ENCODE peak calls at places on chromosomes 13 and 19, in six cellular contexts. One of them, this sample, is unnamed.

GRCh38 chr19:7618366-7618765 is 11.0 kb downstream of the XAB2 start:
- DNase-seq in H1: no peak
- DNase-seq in H9: no peak
- DNase-seq in neuronal stem cell: no peak
- DNase-seq in trophoblast cell: no peak
- DNase-seq in IMR-90: no peak
- DNase-seq in this sample: no peak

GRCh38 chr19:55156202-55157063 is 1.1 kb downstream of the TNNI3 start:
- DNase-seq in H1: peak
- DNase-seq in H9: peak
- DNase-seq in neuronal stem cell: peak
- DNase-seq in trophoblast cell: no peak
- DNase-seq in IMR-90: peak
- DNase-seq in this sample: peak

GRCh38 chr13:74132152-74132767 is 1.9 kb downstream of the KLF12 start:
- DNase-seq in H1: no peak
- DNase-seq in H9: no peak
- DNase-seq in neuronal stem cell: no peak
- DNase-seq in trophoblast cell: no peak
- DNase-seq in IMR-90: peak
- DNase-seq in this sample: peak

GRCh38 chr19:43306097-43306496 is 36.8 kb upstream of the PSG9 start:
- DNase-seq in H1: no peak
- DNase-seq in H9: no peak
- DNase-seq in neuronal stem cell: no peak
- DNase-seq in trophoblast cell: peak
- DNase-seq in IMR-90: no peak
- DNase-seq in this sample: no peak

GRCh38 chr19:10517361-10517759 is at the start of gene S1PR5:
- DNase-seq in H1: no peak
- DNase-seq in H9: peak
- DNase-seq in neuronal stem cell: no peak
- DNase-seq in trophoblast cell: peak
- DNase-seq in IMR-90: no peak
- DNase-seq in this sample: peak

GRCh38 chr13:98954313-98954712 is 23.6 kb downstream of the DOCK9 start:
- DNase-seq in H1: peak
- DNase-seq in H9: peak
- DNase-seq in neuronal stem cell: no peak
- DNase-seq in trophoblast cell: no peak
- DNase-seq in IMR-90: no peak
- DNase-seq in this sample: no peak

GRCh38 chr19:46232938-46233621 is 3.5 kb downstream of the IGFL1 start:
- DNase-seq in H1: no peak
- DNase-seq in H9: no peak
- DNase-seq in neuronal stem cell: no peak
- DNase-seq in trophoblast cell: no peak
- DNase-seq in IMR-90: no peak
- DNase-seq in this sample: no peak

GRCh38 chr13:20702945-20703784 is at the start of gene IL17D:
- DNase-seq in H1: peak
- DNase-seq in H9: no peak
- DNase-seq in neuronal stem cell: no peak
- DNase-seq in trophoblast cell: peak
- DNase-seq in IMR-90: no peak
- DNase-seq in this sample: peak

GRCh38 chr13:98847780-98848179 is 95.3 kb upstream of the SLC15A1 start:
- DNase-seq in H1: no peak
- DNase-seq in H9: peak
- DNase-seq in neuronal stem cell: no peak
- DNase-seq in trophoblast cell: peak
- DNase-seq in IMR-90: no peak
- DNase-seq in this sample: no peak

GRCh38 chr19:48310227-48310626 is 15.1 kb upstream of the EMP3 start:
- DNase-seq in H1: no peak
- DNase-seq in H9: no peak
- DNase-seq in neuronal stem cell: no peak
- DNase-seq in trophoblast cell: no peak
- DNase-seq in IMR-90: no peak
- DNase-seq in this sample: peak

GRCh38 chr13:44111701-44112100 is 232.0 kb downstream of the LACC1 start:
- DNase-seq in H1: no peak
- DNase-seq in H9: no peak
- DNase-seq in neuronal stem cell: no peak
- DNase-seq in trophoblast cell: no peak
- DNase-seq in IMR-90: no peak
- DNase-seq in this sample: no peak

GRCh38 chr19:33437351-33438015 is 64.0 kb downstream of the CEBPG start:
- DNase-seq in H1: no peak
- DNase-seq in H9: no peak
- DNase-seq in neuronal stem cell: no peak
- DNase-seq in trophoblast cell: no peak
- DNase-seq in IMR-90: no peak
- DNase-seq in this sample: no peak

GRCh38 chr19:16888629-16889371 is at the start of gene F2RL3:
- DNase-seq in H1: no peak
- DNase-seq in H9: no peak
- DNase-seq in neuronal stem cell: no peak
- DNase-seq in trophoblast cell: peak
- DNase-seq in IMR-90: peak
- DNase-seq in this sample: peak

GRCh38 chr13:71729441-71729840 is 137.6 kb downstream of the DACH1 start:
- DNase-seq in H1: no peak
- DNase-seq in H9: no peak
- DNase-seq in neuronal stem cell: no peak
- DNase-seq in trophoblast cell: no peak
- DNase-seq in IMR-90: no peak
- DNase-seq in this sample: no peak

GRCh38 chr19:11205939-11206570 is 8.7 kb upstream of the KANK2 start:
- DNase-seq in H1: no peak
- DNase-seq in H9: no peak
- DNase-seq in neuronal stem cell: no peak
- DNase-seq in trophoblast cell: no peak
- DNase-seq in IMR-90: no peak
- DNase-seq in this sample: no peak

GRCh38 chr19:11767633-11768133 is 883 bp downstream of the ZNF441 start:
- DNase-seq in H1: peak
- DNase-seq in H9: no peak
- DNase-seq in neuronal stem cell: no peak
- DNase-seq in trophoblast cell: peak
- DNase-seq in IMR-90: peak
- DNase-seq in this sample: peak

GRCh38 chr19:9054768-9055167 is 32.1 kb upstream of the OR1M1 start:
- DNase-seq in H1: peak
- DNase-seq in H9: peak
- DNase-seq in neuronal stem cell: peak
- DNase-seq in trophoblast cell: peak
- DNase-seq in IMR-90: no peak
- DNase-seq in this sample: no peak

GRCh38 chr19:35908010-35908441 is at the start of gene TYROBP:
- DNase-seq in H1: no peak
- DNase-seq in H9: no peak
- DNase-seq in neuronal stem cell: no peak
- DNase-seq in trophoblast cell: no peak
- DNase-seq in IMR-90: no peak
- DNase-seq in this sample: no peak

GRCh38 chr19:40646564-40647254 is 43.7 kb downstream of the NUMBL start:
- DNase-seq in H1: no peak
- DNase-seq in H9: no peak
- DNase-seq in neuronal stem cell: no peak
- DNase-seq in trophoblast cell: peak
- DNase-seq in IMR-90: peak
- DNase-seq in this sample: peak

GRCh38 chr13:72643339-72643989 is 84.0 kb downstream of the MZT1 start:
- DNase-seq in H1: peak
- DNase-seq in H9: no peak
- DNase-seq in neuronal stem cell: no peak
- DNase-seq in trophoblast cell: peak
- DNase-seq in IMR-90: peak
- DNase-seq in this sample: peak

GRCh38 chr19:6752257-6753177 is 13.0 kb downstream of the TRIP10 start:
- DNase-seq in H1: peak
- DNase-seq in H9: peak
- DNase-seq in neuronal stem cell: no peak
- DNase-seq in trophoblast cell: no peak
- DNase-seq in IMR-90: no peak
- DNase-seq in this sample: no peak

GRCh38 chr13:97979556-97979955 is 26.1 kb downstream of the IPO5 start:
- DNase-seq in H1: no peak
- DNase-seq in H9: no peak
- DNase-seq in neuronal stem cell: no peak
- DNase-seq in trophoblast cell: no peak
- DNase-seq in IMR-90: no peak
- DNase-seq in this sample: no peak

GRCh38 chr13:49895826-49896225 is 40.3 kb downstream of the SPRYD7 start:
- DNase-seq in H1: no peak
- DNase-seq in H9: no peak
- DNase-seq in neuronal stem cell: no peak
- DNase-seq in trophoblast cell: peak
- DNase-seq in IMR-90: no peak
- DNase-seq in this sample: no peak

GRCh38 chr19:40623403-40624239 is 22.5 kb downstream of the LTBP4 start:
- DNase-seq in H1: peak
- DNase-seq in H9: peak
- DNase-seq in neuronal stem cell: no peak
- DNase-seq in trophoblast cell: peak
- DNase-seq in IMR-90: peak
- DNase-seq in this sample: peak

GRCh38 chr19:36819130-36819630 is 19.0 kb downstream of the ZNF790 start:
- DNase-seq in H1: no peak
- DNase-seq in H9: no peak
- DNase-seq in neuronal stem cell: no peak
- DNase-seq in trophoblast cell: peak
- DNase-seq in IMR-90: no peak
- DNase-seq in this sample: peak

GRCh38 chr19:51210385-51210784 is 14.5 kb upstream of the CD33 start:
- DNase-seq in H1: no peak
- DNase-seq in H9: no peak
- DNase-seq in neuronal stem cell: no peak
- DNase-seq in trophoblast cell: no peak
- DNase-seq in IMR-90: no peak
- DNase-seq in this sample: no peak

GRCh38 chr19:42199440-42200115 is 17.9 kb downstream of the DEDD2 start:
- DNase-seq in H1: no peak
- DNase-seq in H9: peak
- DNase-seq in neuronal stem cell: no peak
- DNase-seq in trophoblast cell: no peak
- DNase-seq in IMR-90: no peak
- DNase-seq in this sample: no peak

GRCh38 chr13:30032263-30032662 is 181.8 kb upstream of the UBL3 start:
- DNase-seq in H1: no peak
- DNase-seq in H9: no peak
- DNase-seq in neuronal stem cell: no peak
- DNase-seq in trophoblast cell: no peak
- DNase-seq in IMR-90: no peak
- DNase-seq in this sample: no peak

GRCh38 chr19:7441468-7442146 is 47.2 kb downstream of the PEX11G start:
- DNase-seq in H1: no peak
- DNase-seq in H9: no peak
- DNase-seq in neuronal stem cell: no peak
- DNase-seq in trophoblast cell: no peak
- DNase-seq in IMR-90: no peak
- DNase-seq in this sample: no peak

GRCh38 chr13:98688373-98688772 is 64.1 kb downstream of the SLC15A1 start:
- DNase-seq in H1: no peak
- DNase-seq in H9: no peak
- DNase-seq in neuronal stem cell: no peak
- DNase-seq in trophoblast cell: peak
- DNase-seq in IMR-90: no peak
- DNase-seq in this sample: no peak

GRCh38 chr13:29621401-29621800 is 25.9 kb upstream of the SLC7A1 start:
- DNase-seq in H1: no peak
- DNase-seq in H9: no peak
- DNase-seq in neuronal stem cell: no peak
- DNase-seq in trophoblast cell: peak
- DNase-seq in IMR-90: peak
- DNase-seq in this sample: peak

GRCh38 chr13:79869326-79869725 is 388.4 kb downstream of the NDFIP2 start:
- DNase-seq in H1: no peak
- DNase-seq in H9: no peak
- DNase-seq in neuronal stem cell: no peak
- DNase-seq in trophoblast cell: peak
- DNase-seq in IMR-90: peak
- DNase-seq in this sample: peak

GRCh38 chr13:113105032-113105993 is at the start of gene F7:
- DNase-seq in H1: no peak
- DNase-seq in H9: no peak
- DNase-seq in neuronal stem cell: no peak
- DNase-seq in trophoblast cell: no peak
- DNase-seq in IMR-90: peak
- DNase-seq in this sample: no peak
- H3K14ac ChIP-seq in H1: no peak
- H3K14ac ChIP-seq in H9: peak
- H3K14ac ChIP-seq in neuronal stem cell: no peak
- H3K14ac ChIP-seq in trophoblast cell: no peak
- H3K14ac ChIP-seq in IMR-90: peak
- H3K14ac ChIP-seq in this sample: no peak

GRCh38 chr13:36919833-36920611 is at the start of gene SMAD9:
- DNase-seq in H1: peak
- DNase-seq in H9: peak
- DNase-seq in neuronal stem cell: peak
- DNase-seq in trophoblast cell: peak
- DNase-seq in IMR-90: peak
- DNase-seq in this sample: peak
- H2BK120ac ChIP-seq in H1: no peak
- H2BK120ac ChIP-seq in H9: no peak
- H2BK120ac ChIP-seq in neuronal stem cell: no peak
- H2BK120ac ChIP-seq in trophoblast cell: peak
- H2BK120ac ChIP-seq in IMR-90: peak
- H2BK120ac ChIP-seq in this sample: peak

GRCh38 chr19:1249990-1250298 is 1.6 kb downstream of the MIDN start:
- DNase-seq in H1: no peak
- DNase-seq in H9: no peak
- DNase-seq in neuronal stem cell: no peak
- DNase-seq in trophoblast cell: no peak
- DNase-seq in IMR-90: no peak
- DNase-seq in this sample: no peak
- H3K4ac ChIP-seq in H1: no peak
- H3K4ac ChIP-seq in H9: no peak
- H3K4ac ChIP-seq in neuronal stem cell: peak
- H3K4ac ChIP-seq in trophoblast cell: peak
- H3K4ac ChIP-seq in IMR-90: no peak
- H3K4ac ChIP-seq in this sample: no peak

GRCh38 chr19:52957591-52957990 is 5.1 kb downstream of the ZNF816 start:
- DNase-seq in H1: no peak
- DNase-seq in H9: no peak
- DNase-seq in neuronal stem cell: no peak
- DNase-seq in trophoblast cell: no peak
- DNase-seq in IMR-90: no peak
- DNase-seq in this sample: no peak
- H3K14ac ChIP-seq in H1: no peak
- H3K14ac ChIP-seq in H9: no peak
- H3K14ac ChIP-seq in neuronal stem cell: no peak
- H3K14ac ChIP-seq in trophoblast cell: no peak
- H3K14ac ChIP-seq in IMR-90: no peak
- H3K14ac ChIP-seq in this sample: no peak